ENCODE peak calls at places on chromosomes 3 and 15, in six cellular contexts. W, F, Y, L, R and Q are unnamed samples.

GRCh38 chr3:47362704-47363103 is 18.1 kb upstream of the PTPN23 start:
- DNase-seq in W (no peak), F (no peak), Y (no peak), L (no peak), R (no peak), Q (no peak)

GRCh38 chr15:75531041-75531450 is 48.1 kb downstream of the PTPN9 start:
- DNase-seq in W (peak; percentile 43), F (no peak), Y (no peak), L (no peak), R (no peak), Q (no peak)

GRCh38 chr15:66498501-66499386 is 1.2 kb upstream of the SNAPC5 start:
- DNase-seq in W (peak; percentile 43), F (no peak), Y (no peak), L (no peak), R (no peak), Q (peak; percentile 75)

GRCh38 chr15:69838338-69838737 is 259.4 kb downstream of the TLE3 start:
- DNase-seq in W (no peak), F (no peak), Y (no peak), L (no peak), R (no peak), Q (no peak)

GRCh38 chr3:9828801-9829755 is 14.7 kb downstream of the RPUSD3 start:
- DNase-seq in W (no peak), F (no peak), Y (no peak), L (no peak), R (no peak), Q (no peak)

GRCh38 chr3:4686619-4687018 is 193.5 kb downstream of the ITPR1 start:
- DNase-seq in W (no peak), F (no peak), Y (no peak), L (no peak), R (no peak), Q (no peak)

GRCh38 chr3:89586256-89586655 is 478.8 kb downstream of the EPHA3 start:
- DNase-seq in W (no peak), F (no peak), Y (no peak), L (no peak), R (no peak), Q (no peak)

GRCh38 chr15:49852756-49853155 is 231.9 kb downstream of the DTWD1 start:
- DNase-seq in W (no peak), F (no peak), Y (no peak), L (no peak), R (no peak), Q (no peak)

GRCh38 chr15:84961707-84962106 is 19.9 kb upstream of the PDE8A start:
- DNase-seq in W (peak; percentile 76), F (no peak), Y (no peak), L (no peak), R (no peak), Q (no peak)

GRCh38 chr3:110806924-110807323 is 264.7 kb upstream of the NECTIN3 start:
- DNase-seq in W (peak; percentile 59), F (no peak), Y (no peak), L (no peak), R (no peak), Q (no peak)